ENCODE peak calls at places on chromosome 20, in four cellular contexts. One of them, this sample, is unnamed.
A peak's percentile ranks its signal among the peaks of the same experiment; 100 is the strongest.

GRCh38 chr20:5544702-5545101 is 205.5 kb upstream of the SHLD1 start:
- DNase-seq in skeletal muscle cell: no peak
- DNase-seq in cardiac muscle cell: no peak
- DNase-seq in progenitor cell of endocrine pancreas: no peak
- DNase-seq in this sample: no peak

GRCh38 chr20:34566978-34567884 is 8.7 kb downstream of the MAP1LC3A start:
- DNase-seq in skeletal muscle cell: no peak
- DNase-seq in progenitor cell of endocrine pancreas: no peak
- DNase-seq in cardiac muscle cell: no peak
- DNase-seq in this sample: no peak

GRCh38 chr20:37539424-37539823 is 11.7 kb upstream of the BLCAP start:
- DNase-seq in progenitor cell of endocrine pancreas: no peak
- DNase-seq in skeletal muscle cell: no peak
- DNase-seq in cardiac muscle cell: no peak
- DNase-seq in this sample: no peak

GRCh38 chr20:42435230-42435629 is 754.5 kb downstream of the PTPRT start:
- DNase-seq in skeletal muscle cell: no peak
- DNase-seq in cardiac muscle cell: no peak
- DNase-seq in progenitor cell of endocrine pancreas: no peak
- DNase-seq in this sample: no peak

GRCh38 chr20:50017160-50017559 is 34.4 kb downstream of the SNAI1 start:
- DNase-seq in skeletal muscle cell: no peak
- DNase-seq in progenitor cell of endocrine pancreas: no peak
- DNase-seq in cardiac muscle cell: no peak
- DNase-seq in this sample: no peak

GRCh38 chr20:20941468-20941889 is 164.7 kb downstream of the LINC00237 start:
- DNase-seq in skeletal muscle cell: no peak
- DNase-seq in cardiac muscle cell: no peak
- DNase-seq in progenitor cell of endocrine pancreas: no peak
- DNase-seq in this sample: no peak

GRCh38 chr20:61699184-61700066 is 366.3 kb downstream of the TAF4 start:
- DNase-seq in skeletal muscle cell: no peak
- DNase-seq in cardiac muscle cell: no peak
- DNase-seq in progenitor cell of endocrine pancreas: no peak
- DNase-seq in this sample: no peak

GRCh38 chr20:19616620-19617019 is 141.4 kb upstream of the RIN2 start:
- DNase-seq in skeletal muscle cell: no peak
- DNase-seq in cardiac muscle cell: no peak
- DNase-seq in progenitor cell of endocrine pancreas: no peak
- DNase-seq in this sample: no peak

GRCh38 chr20:14685179-14685578 is 347.8 kb upstream of the FLRT3 start:
- DNase-seq in skeletal muscle cell: no peak
- DNase-seq in cardiac muscle cell: no peak
- DNase-seq in progenitor cell of endocrine pancreas: no peak
- DNase-seq in this sample: no peak

GRCh38 chr20:44932916-44933315 is 23.1 kb downstream of the PABPC1L start:
- DNase-seq in cardiac muscle cell: no peak
- DNase-seq in skeletal muscle cell: no peak
- DNase-seq in progenitor cell of endocrine pancreas: no peak
- DNase-seq in this sample: no peak

GRCh38 chr20:12829121-12829520 is 179.7 kb upstream of the SPTLC3 start:
- DNase-seq in cardiac muscle cell: no peak
- DNase-seq in progenitor cell of endocrine pancreas: no peak
- DNase-seq in skeletal muscle cell: no peak
- DNase-seq in this sample: no peak

GRCh38 chr20:21534453-21534852 is 20.6 kb upstream of the NKX2-2 start:
- DNase-seq in cardiac muscle cell: no peak
- DNase-seq in skeletal muscle cell: no peak
- DNase-seq in progenitor cell of endocrine pancreas: no peak
- DNase-seq in this sample: no peak

GRCh38 chr20:50040432-50041237 is 57.9 kb downstream of the SNAI1 start:
- DNase-seq in cardiac muscle cell: no peak
- DNase-seq in skeletal muscle cell: no peak
- DNase-seq in progenitor cell of endocrine pancreas: no peak
- DNase-seq in this sample: no peak

GRCh38 chr20:6094565-6094964 is 28.3 kb downstream of the FERMT1 start:
- DNase-seq in cardiac muscle cell: no peak
- DNase-seq in skeletal muscle cell: no peak
- DNase-seq in progenitor cell of endocrine pancreas: no peak
- DNase-seq in this sample: no peak

GRCh38 chr20:54323227-54323734 is 115.4 kb downstream of the PFDN4 start:
- DNase-seq in progenitor cell of endocrine pancreas: no peak
- DNase-seq in skeletal muscle cell: no peak
- DNase-seq in cardiac muscle cell: peak; percentile 43
- DNase-seq in this sample: no peak

GRCh38 chr20:4455996-4456395 is 265.7 kb upstream of the PRND start:
- DNase-seq in cardiac muscle cell: no peak
- DNase-seq in progenitor cell of endocrine pancreas: no peak
- DNase-seq in skeletal muscle cell: no peak
- DNase-seq in this sample: no peak

GRCh38 chr20:22686097-22686496 is 101.7 kb upstream of the FOXA2 start:
- DNase-seq in cardiac muscle cell: peak; percentile 78
- DNase-seq in progenitor cell of endocrine pancreas: no peak
- DNase-seq in skeletal muscle cell: peak; percentile 14
- DNase-seq in this sample: peak; percentile 53

GRCh38 chr20:41003143-41003932 is 25.3 kb upstream of the TOP1 start:
- DNase-seq in cardiac muscle cell: peak; percentile 96
- DNase-seq in skeletal muscle cell: peak; percentile 97
- DNase-seq in progenitor cell of endocrine pancreas: no peak
- DNase-seq in this sample: peak; percentile 100

GRCh38 chr20:40938020-40938419 is 90.6 kb upstream of the TOP1 start:
- DNase-seq in progenitor cell of endocrine pancreas: no peak
- DNase-seq in skeletal muscle cell: no peak
- DNase-seq in cardiac muscle cell: no peak
- DNase-seq in this sample: no peak

GRCh38 chr20:49562341-49563014 is 5.5 kb downstream of the PTGIS start:
- DNase-seq in cardiac muscle cell: peak; percentile 91
- DNase-seq in skeletal muscle cell: peak; percentile 28
- DNase-seq in progenitor cell of endocrine pancreas: no peak
- DNase-seq in this sample: peak; percentile 68

GRCh38 chr20:15045246-15045645 is 707.8 kb upstream of the FLRT3 start:
- DNase-seq in progenitor cell of endocrine pancreas: no peak
- DNase-seq in cardiac muscle cell: peak; percentile 19
- DNase-seq in skeletal muscle cell: peak; percentile 69
- DNase-seq in this sample: no peak

GRCh38 chr20:4136078-4136966 is 121.0 kb upstream of the RNF24 start:
- DNase-seq in cardiac muscle cell: peak; percentile 85
- DNase-seq in skeletal muscle cell: no peak
- DNase-seq in progenitor cell of endocrine pancreas: no peak
- DNase-seq in this sample: no peak

GRCh38 chr20:25136643-25137559 is 55.0 kb upstream of the VSX1 start:
- DNase-seq in skeletal muscle cell: peak; percentile 74
- DNase-seq in progenitor cell of endocrine pancreas: no peak
- DNase-seq in cardiac muscle cell: peak; percentile 94
- DNase-seq in this sample: peak; percentile 53

GRCh38 chr20:51628533-51629398 is 86.2 kb upstream of the NFATC2 start:
- DNase-seq in progenitor cell of endocrine pancreas: no peak
- DNase-seq in cardiac muscle cell: peak; percentile 90
- DNase-seq in skeletal muscle cell: peak; percentile 66
- DNase-seq in this sample: no peak

GRCh38 chr20:47610247-47610944 is 108.7 kb downstream of the NCOA3 start:
- DNase-seq in cardiac muscle cell: peak; percentile 85
- DNase-seq in skeletal muscle cell: peak; percentile 55
- DNase-seq in progenitor cell of endocrine pancreas: no peak
- DNase-seq in this sample: peak; percentile 94

GRCh38 chr20:59064214-59064722 is 21.7 kb upstream of the PRELID3B start:
- DNase-seq in progenitor cell of endocrine pancreas: no peak
- DNase-seq in cardiac muscle cell: no peak
- DNase-seq in skeletal muscle cell: no peak
- DNase-seq in this sample: no peak

GRCh38 chr20:36267605-36268500 is 31.6 kb downstream of the AAR2 start:
- DNase-seq in progenitor cell of endocrine pancreas: no peak
- DNase-seq in cardiac muscle cell: no peak
- DNase-seq in skeletal muscle cell: no peak
- DNase-seq in this sample: no peak

GRCh38 chr20:48584391-48585249 is 243.2 kb downstream of the PREX1 start:
- DNase-seq in cardiac muscle cell: no peak
- DNase-seq in skeletal muscle cell: no peak
- DNase-seq in progenitor cell of endocrine pancreas: no peak
- DNase-seq in this sample: no peak

GRCh38 chr20:31747640-31748039 is 8.6 kb downstream of the TPX2 start:
- DNase-seq in cardiac muscle cell: peak; percentile 72
- DNase-seq in progenitor cell of endocrine pancreas: no peak
- DNase-seq in skeletal muscle cell: peak; percentile 47
- DNase-seq in this sample: no peak

GRCh38 chr20:21503345-21503744 is 10.5 kb downstream of the NKX2-2 start:
- DNase-seq in progenitor cell of endocrine pancreas: no peak
- DNase-seq in cardiac muscle cell: peak; percentile 37
- DNase-seq in skeletal muscle cell: peak; percentile 28
- DNase-seq in this sample: peak; percentile 34

GRCh38 chr20:47792021-47792618 is 6.8 kb upstream of the SULF2 start:
- DNase-seq in skeletal muscle cell: peak; percentile 92
- DNase-seq in cardiac muscle cell: peak; percentile 99
- DNase-seq in progenitor cell of endocrine pancreas: no peak
- DNase-seq in this sample: peak; percentile 15

GRCh38 chr20:44475694-44476560 is at the start of gene TTPAL:
- DNase-seq in skeletal muscle cell: peak; percentile 57
- DNase-seq in progenitor cell of endocrine pancreas: peak; percentile 79
- DNase-seq in cardiac muscle cell: peak; percentile 89
- DNase-seq in this sample: peak; percentile 90

GRCh38 chr20:54134445-54135220 is 39.2 kb downstream of the CYP24A1 start:
- DNase-seq in cardiac muscle cell: peak; percentile 18
- DNase-seq in progenitor cell of endocrine pancreas: no peak
- DNase-seq in skeletal muscle cell: no peak
- DNase-seq in this sample: peak; percentile 20

GRCh38 chr20:4173142-4173541 is 157.8 kb upstream of the RNF24 start:
- DNase-seq in progenitor cell of endocrine pancreas: no peak
- DNase-seq in cardiac muscle cell: no peak
- DNase-seq in skeletal muscle cell: no peak
- DNase-seq in this sample: no peak

GRCh38 chr20:50819344-50819743 is 24.5 kb downstream of the BCAS4 start:
- DNase-seq in cardiac muscle cell: no peak
- DNase-seq in skeletal muscle cell: no peak
- DNase-seq in progenitor cell of endocrine pancreas: no peak
- DNase-seq in this sample: no peak

GRCh38 chr20:11140359-11140758 is 466.6 kb upstream of the JAG1 start:
- DNase-seq in progenitor cell of endocrine pancreas: no peak
- DNase-seq in skeletal muscle cell: peak; percentile 97
- DNase-seq in cardiac muscle cell: peak; percentile 87
- DNase-seq in this sample: peak; percentile 52

This sample was measured in RKO.